ENCODE peak calls at places on chromosomes 2 and 18, in seven cellular contexts. D is K562; V is sigmoid colon; H is effector memory CD4-positive, alpha-beta T cell; G is naive thymus-derived CD4-positive, alpha-beta T cell; I is GM23248; E is AG04450. Y is an unnamed sample. For H3K9me3, the result is how much of the 10 kb centered on the place peaks cover.

GRCh38 chr2:157172866-157173578 is 84.5 kb upstream of the GALNT5 start:
- DNase-seq in D (no peak), V (no peak), H (no peak), G (no peak), I (peak), E (no peak), Y (no peak)

GRCh38 chr2:91839904-91840868 is 3031.0 kb upstream of the TEKT4 start:
- DNase-seq in D (no peak), V (no peak), H (no peak), G (no peak), I (peak), E (no peak), Y (no peak)

GRCh38 chr2:196068271-196069209 is at the start of gene DNAH7:
- DNase-seq in D (peak), V (peak), H (peak), G (peak), I (peak), E (peak), Y (peak)

GRCh38 chr2:18299423-18300212 is 260.8 kb downstream of the RDH14 start:
- DNase-seq in D (no peak), V (no peak), H (no peak), G (no peak), I (peak), E (peak), Y (no peak)

GRCh38 chr2:38748391-38748790 is 2.8 kb downstream of the SRSF7 start:
- DNase-seq in D (no peak), V (no peak), H (no peak), G (no peak), I (no peak), E (no peak), Y (no peak)

GRCh38 chr2:121625953-121626352 is 23.3 kb downstream of the CLASP1 start:
- DNase-seq in D (no peak), V (no peak), H (no peak), G (no peak), I (no peak), E (no peak), Y (no peak)

GRCh38 chr2:38690499-38691420 is 24.8 kb downstream of the GALM start:
- DNase-seq in D (peak), V (no peak), H (no peak), G (no peak), I (peak), E (peak), Y (no peak)

GRCh38 chr2:84770280-84770679 is 110.6 kb downstream of the TRABD2A start:
- DNase-seq in D (no peak), V (no peak), H (no peak), G (no peak), I (no peak), E (no peak), Y (no peak)

GRCh38 chr18:3910507-3910906 is 460.5 kb downstream of the TGIF1 start:
- DNase-seq in D (no peak), V (no peak), H (no peak), G (no peak), I (peak), E (no peak), Y (no peak)

GRCh38 chr2:156536534-156536933 is 100.4 kb downstream of the GPD2 start:
- DNase-seq in D (no peak), V (no peak), H (no peak), G (no peak), I (no peak), E (no peak), Y (no peak)

GRCh38 chr18:22052405-22053105 is 116.8 kb upstream of the GATA6 start:
- DNase-seq in D (no peak), V (no peak), H (no peak), G (no peak), I (no peak), E (no peak), Y (no peak)

GRCh38 chr2:242010567-242011513 is 141.3 kb downstream of the RTP5 start:
- DNase-seq in D (peak), V (peak), H (no peak), G (no peak), I (peak), E (no peak), Y (no peak)

GRCh38 chr2:95158891-95159619 is 593 bp downstream of the ZNF514 start:
- DNase-seq in D (peak), V (peak), H (no peak), G (peak), I (peak), E (no peak), Y (no peak)

GRCh38 chr2:232525199-232525598 is 761 bp upstream of the CHRND start:
- DNase-seq in D (no peak), V (no peak), H (no peak), G (no peak), I (no peak), E (no peak), Y (no peak)

GRCh38 chr2:10149684-10150083 is 27.1 kb downstream of the RRM2 start:
- DNase-seq in D (no peak), V (no peak), H (no peak), G (no peak), I (no peak), E (no peak), Y (no peak)

GRCh38 chr2:189613650-189614420 is 33.2 kb upstream of the SLC40A1 start:
- DNase-seq in D (no peak), V (no peak), H (no peak), G (no peak), I (peak), E (peak), Y (no peak)

GRCh38 chr2:24075915-24076848 is at the start of gene SF3B6:
- DNase-seq in D (peak), V (peak), H (peak), G (peak), I (peak), E (peak), Y (peak)

GRCh38 chr2:186201371-186201770 is 284.7 kb upstream of the ZC3H15 start:
- DNase-seq in D (no peak), V (no peak), H (no peak), G (no peak), I (no peak), E (no peak), Y (no peak)

GRCh38 chr18:62360806-62361205 is 35.7 kb downstream of the TNFRSF11A start:
- DNase-seq in D (no peak), V (no peak), H (no peak), G (no peak), I (no peak), E (no peak), Y (no peak)

GRCh38 chr2:217975626-217976025 is 27.2 kb downstream of the TNS1 start:
- DNase-seq in D (no peak), V (peak), H (no peak), G (no peak), I (peak), E (no peak), Y (no peak)

GRCh38 chr2:112972423-112973086 is 5.3 kb upstream of the IL36G start:
- DNase-seq in D (no peak), V (no peak), H (no peak), G (no peak), I (no peak), E (no peak), Y (no peak)

GRCh38 chr2:102599486-102599885 is 19.9 kb upstream of the SLC9A2 start:
- DNase-seq in D (no peak), V (no peak), H (no peak), G (no peak), I (no peak), E (no peak), Y (no peak)

GRCh38 chr2:124241-124880 is 78.1 kb upstream of the FAM110C start:
- DNase-seq in D (no peak), V (no peak), H (no peak), G (no peak), I (peak), E (no peak), Y (no peak)

GRCh38 chr2:184628051-184628450 is 29.7 kb downstream of the ZNF804A start:
- DNase-seq in D (no peak), V (no peak), H (no peak), G (no peak), I (no peak), E (no peak), Y (no peak)

GRCh38 chr2:230267556-230267955 is 42.0 kb downstream of the SP140 start:
- DNase-seq in D (no peak), V (no peak), H (no peak), G (no peak), I (no peak), E (no peak), Y (no peak)

GRCh38 chr2:142973822-142974207 is 96.4 kb downstream of the KYNU start:
- DNase-seq in D (no peak), V (no peak), H (no peak), G (no peak), I (no peak), E (no peak), Y (no peak)

GRCh38 chr2:31214638-31214915 is 2.7 kb downstream of the CAPN14 start:
- DNase-seq in D (no peak), V (no peak), H (no peak), G (no peak), I (no peak), E (no peak), Y (no peak)

GRCh38 chr2:168185583-168186274 is 61.7 kb downstream of the STK39 start:
- DNase-seq in D (no peak), V (no peak), H (no peak), G (no peak), I (no peak), E (no peak), Y (no peak)

GRCh38 chr18:42268793-42269192 is 313.8 kb downstream of the PIK3C3 start:
- DNase-seq in D (no peak), V (no peak), H (no peak), G (no peak), I (no peak), E (no peak), Y (no peak)

GRCh38 chr2:232781765-232782164 is 5.4 kb upstream of the KCNJ13 start:
- DNase-seq in D (no peak), V (no peak), H (no peak), G (no peak), I (peak), E (peak), Y (no peak)

GRCh38 chr18:13103366-13103765 is 112.2 kb downstream of the CEP192 start:
- DNase-seq in D (no peak), V (no peak), H (no peak), G (no peak), I (peak), E (no peak), Y (no peak)

GRCh38 chr2:223585691-223586090 is 16.5 kb downstream of the SCG2 start:
- DNase-seq in D (no peak), V (no peak), H (no peak), G (no peak), I (peak), E (no peak), Y (no peak)

GRCh38 chr2:70340921-70341765 is 39.3 kb upstream of the FAM136A start:
- DNase-seq in D (peak), V (no peak), H (peak), G (peak), I (peak), E (no peak), Y (peak)

GRCh38 chr2:174688079-174688478 is 76.2 kb downstream of the CHRNA1 start:
- DNase-seq in D (no peak), V (no peak), H (no peak), G (peak), I (peak), E (no peak), Y (no peak)

GRCh38 chr2:235716875-235717496 is 223.1 kb downstream of the AGAP1 start:
- DNase-seq in D (no peak), V (no peak), H (no peak), G (no peak), I (no peak), E (no peak), Y (no peak)

GRCh38 chr18:47247036-47247832 is 4.2 kb downstream of the SKOR2 start:
- DNase-seq in D (no peak), V (no peak), H (no peak), G (no peak), I (no peak), E (no peak), Y (no peak)

GRCh38 chr18:66558773-66559172 is 45.1 kb downstream of the CDH19 start:
- DNase-seq in D (no peak), V (no peak), H (no peak), G (no peak), I (no peak), E (no peak), Y (no peak)

GRCh38 chr18:66557091-66557490 is 46.8 kb downstream of the CDH19 start:
- DNase-seq in D (no peak), V (no peak), H (no peak), G (no peak), I (no peak), E (no peak), Y (no peak)

GRCh38 chr18:66560092-66560491 is 43.8 kb downstream of the CDH19 start:
- DNase-seq in D (no peak), V (no peak), H (no peak), G (no peak), I (peak), E (no peak), Y (no peak)

GRCh38 chr18:66564236-66564635 is 39.7 kb downstream of the CDH19 start:
- DNase-seq in D (no peak), V (no peak), H (no peak), G (no peak), I (no peak), E (no peak), Y (no peak)

GRCh38 chr18:66562279-66562678 is 41.6 kb downstream of the CDH19 start:
- DNase-seq in D (no peak), V (no peak), H (no peak), G (no peak), I (no peak), E (no peak), Y (no peak)
- H3K9me3 ChIP-seq in D (under half), V (under half), H (under half), G (under half), I (under half), E (under half), Y (under half)

DNA sequence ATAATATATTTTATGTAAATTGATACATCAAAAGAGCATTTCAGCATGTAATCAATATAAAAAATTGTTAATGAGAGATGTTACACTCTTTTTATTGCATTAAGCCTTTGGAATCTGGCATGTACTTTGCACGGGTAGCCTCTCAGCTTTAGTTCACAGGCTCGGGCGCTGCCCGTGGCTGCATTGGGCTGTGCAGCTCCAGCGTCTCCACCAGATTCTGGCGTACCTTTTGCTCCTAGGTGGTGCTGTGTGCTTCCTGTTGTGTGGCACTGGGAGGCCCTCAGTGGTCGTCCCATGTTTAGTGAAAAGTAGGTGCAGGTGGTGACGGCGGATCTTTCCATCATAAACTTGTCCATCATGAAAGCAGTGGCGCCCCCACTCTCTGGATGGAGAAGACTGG is 24.4 kb downstream of the LRRFIP1 start:
- DNase-seq in D (no peak), V (no peak), H (no peak), G (no peak), I (no peak), E (no peak), Y (no peak)
- H3K9me3 ChIP-seq in D (under half), V (under half), H (under half), G (under half), I (under half), E (under half), Y (under half)

GRCh38 chr2:13686262-13686661 is 946.3 kb upstream of the LRATD1 start:
- DNase-seq in D (no peak), V (no peak), H (no peak), G (no peak), I (no peak), E (no peak), Y (no peak)
- H3K9me3 ChIP-seq in D (under half), V (under half), H (under half), G (under half), I (under half), E (under half), Y (under half)

GRCh38 chr2:215215637-215216036 is 77.2 kb upstream of the ABCA12 start:
- DNase-seq in D (no peak), V (no peak), H (no peak), G (no peak), I (no peak), E (no peak), Y (no peak)

GRCh38 chr2:215218587-215219577 is 80.5 kb upstream of the ABCA12 start:
- DNase-seq in D (no peak), V (no peak), H (no peak), G (no peak), I (no peak), E (no peak), Y (no peak)

DNA sequence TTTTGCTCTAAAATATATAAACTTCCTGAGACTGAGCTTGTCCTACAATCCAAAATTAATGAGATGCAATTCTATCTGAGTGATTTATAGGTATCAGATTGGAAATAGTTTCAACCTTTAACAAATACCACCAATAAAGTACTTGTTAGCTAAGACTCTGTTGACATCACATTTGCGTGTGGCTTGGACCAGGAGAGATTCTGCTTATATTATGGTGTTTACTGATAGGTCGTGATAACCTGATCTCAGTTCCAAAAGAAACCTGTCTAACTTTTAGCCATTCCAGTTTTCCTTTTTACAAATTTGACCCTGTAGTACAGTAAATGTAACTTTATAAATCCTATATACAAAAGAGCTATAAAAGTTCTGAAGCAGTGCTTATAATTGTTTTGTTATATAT is 78.4 kb upstream of the ABCA12 start:
- DNase-seq in D (no peak), V (no peak), H (no peak), G (no peak), I (no peak), E (no peak), Y (no peak)
- H3K9me3 ChIP-seq in D (under half), V (under half), H (under half), G (under half), I (under half), E (under half), Y (under half)

Y was measured in T-helper 17 cell.